ENCODE peak calls at places on chromosomes 4 and X, in seven cellular contexts. One of them, this sample, is unnamed.
A peak's percentile ranks its signal among the peaks of the same experiment; 100 is the strongest.

GRCh38 chrX:103157511-103158316 is 57.2 kb upstream of the BEX4 start:
- DNase-seq in pancreas: peak; percentile 19
- DNase-seq in esophagus squamous epithelium: no peak
- DNase-seq in effector memory CD4-positive, alpha-beta T cell: no peak
- DNase-seq in transverse colon: no peak
- DNase-seq in SK-N-SH: peak; percentile 46
- DNase-seq in tibial nerve: no peak
- DNase-seq in this sample: no peak

GRCh38 chr4:185591679-185592141 is 56.4 kb upstream of the PDLIM3 start:
- DNase-seq in transverse colon: no peak
- DNase-seq in esophagus squamous epithelium: no peak
- DNase-seq in SK-N-SH: no peak
- DNase-seq in tibial nerve: no peak
- DNase-seq in effector memory CD4-positive, alpha-beta T cell: no peak
- DNase-seq in pancreas: no peak
- DNase-seq in this sample: no peak

GRCh38 chr4:128846063-128846462 is 36.6 kb downstream of the JADE1 start:
- DNase-seq in tibial nerve: no peak
- DNase-seq in transverse colon: no peak
- DNase-seq in esophagus squamous epithelium: no peak
- DNase-seq in SK-N-SH: no peak
- DNase-seq in effector memory CD4-positive, alpha-beta T cell: no peak
- DNase-seq in pancreas: no peak
- DNase-seq in this sample: no peak

GRCh38 chr4:61675464-61675863 is 475.3 kb downstream of the ADGRL3 start:
- DNase-seq in effector memory CD4-positive, alpha-beta T cell: no peak
- DNase-seq in esophagus squamous epithelium: no peak
- DNase-seq in SK-N-SH: no peak
- DNase-seq in pancreas: no peak
- DNase-seq in tibial nerve: no peak
- DNase-seq in transverse colon: no peak
- DNase-seq in this sample: no peak

GRCh38 chr4:181688416-181688815 is 554.8 kb upstream of the TENM3 start:
- DNase-seq in SK-N-SH: no peak
- DNase-seq in esophagus squamous epithelium: no peak
- DNase-seq in pancreas: no peak
- DNase-seq in tibial nerve: no peak
- DNase-seq in transverse colon: no peak
- DNase-seq in effector memory CD4-positive, alpha-beta T cell: no peak
- DNase-seq in this sample: no peak

GRCh38 chrX:151505796-151506195 is 57.7 kb upstream of the PASD1 start:
- DNase-seq in tibial nerve: no peak
- DNase-seq in SK-N-SH: peak; percentile 4
- DNase-seq in pancreas: no peak
- DNase-seq in esophagus squamous epithelium: no peak
- DNase-seq in effector memory CD4-positive, alpha-beta T cell: no peak
- DNase-seq in transverse colon: no peak
- DNase-seq in this sample: no peak

GRCh38 chr4:159484861-159485260 is 382.0 kb downstream of the RAPGEF2 start:
- DNase-seq in pancreas: no peak
- DNase-seq in effector memory CD4-positive, alpha-beta T cell: no peak
- DNase-seq in esophagus squamous epithelium: no peak
- DNase-seq in SK-N-SH: no peak
- DNase-seq in tibial nerve: no peak
- DNase-seq in transverse colon: no peak
- DNase-seq in this sample: no peak

GRCh38 chrX:24696241-24696640 is 2.5 kb downstream of the POLA1 start:
- DNase-seq in pancreas: no peak
- DNase-seq in effector memory CD4-positive, alpha-beta T cell: no peak
- DNase-seq in SK-N-SH: no peak
- DNase-seq in tibial nerve: no peak
- DNase-seq in esophagus squamous epithelium: no peak
- DNase-seq in transverse colon: no peak
- DNase-seq in this sample: no peak

GRCh38 chrX:55867708-55868107 is 150.2 kb downstream of the RRAGB start:
- DNase-seq in esophagus squamous epithelium: no peak
- DNase-seq in transverse colon: no peak
- DNase-seq in effector memory CD4-positive, alpha-beta T cell: no peak
- DNase-seq in tibial nerve: no peak
- DNase-seq in pancreas: no peak
- DNase-seq in SK-N-SH: no peak
- DNase-seq in this sample: no peak

GRCh38 chrX:40514376-40514775 is 66.4 kb upstream of the ATP6AP2 start:
- DNase-seq in transverse colon: no peak
- DNase-seq in SK-N-SH: no peak
- DNase-seq in effector memory CD4-positive, alpha-beta T cell: no peak
- DNase-seq in tibial nerve: no peak
- DNase-seq in esophagus squamous epithelium: no peak
- DNase-seq in pancreas: no peak
- DNase-seq in this sample: no peak

GRCh38 chr4:57220734-57221133 is 110.5 kb upstream of the IGFBP7 start:
- DNase-seq in pancreas: no peak
- DNase-seq in effector memory CD4-positive, alpha-beta T cell: no peak
- DNase-seq in SK-N-SH: no peak
- DNase-seq in esophagus squamous epithelium: no peak
- DNase-seq in tibial nerve: no peak
- DNase-seq in transverse colon: no peak
- DNase-seq in this sample: no peak

GRCh38 chr4:57034571-57034970 is 55.9 kb downstream of the POLR2B start:
- DNase-seq in tibial nerve: no peak
- DNase-seq in pancreas: no peak
- DNase-seq in effector memory CD4-positive, alpha-beta T cell: no peak
- DNase-seq in esophagus squamous epithelium: no peak
- DNase-seq in SK-N-SH: no peak
- DNase-seq in transverse colon: no peak
- DNase-seq in this sample: no peak

GRCh38 chr4:165766976-165767375 is 106.1 kb upstream of the TLL1 start:
- DNase-seq in pancreas: no peak
- DNase-seq in effector memory CD4-positive, alpha-beta T cell: no peak
- DNase-seq in SK-N-SH: no peak
- DNase-seq in tibial nerve: no peak
- DNase-seq in transverse colon: no peak
- DNase-seq in esophagus squamous epithelium: no peak
- DNase-seq in this sample: no peak

GRCh38 chrX:153687121-153688039 is at the start of gene SLC6A8:
- DNase-seq in SK-N-SH: peak; percentile 87
- DNase-seq in transverse colon: peak; percentile 71
- DNase-seq in effector memory CD4-positive, alpha-beta T cell: peak; percentile 24
- DNase-seq in tibial nerve: peak; percentile 55
- DNase-seq in esophagus squamous epithelium: no peak
- DNase-seq in pancreas: peak; percentile 75
- DNase-seq in this sample: no peak

GRCh38 chrX:46686003-46686645 is 72.8 kb downstream of the SLC9A7 start:
- DNase-seq in esophagus squamous epithelium: no peak
- DNase-seq in transverse colon: peak; percentile 22
- DNase-seq in tibial nerve: peak; percentile 13
- DNase-seq in pancreas: no peak
- DNase-seq in SK-N-SH: peak; percentile 41
- DNase-seq in effector memory CD4-positive, alpha-beta T cell: peak; percentile 16
- DNase-seq in this sample: no peak

GRCh38 chr4:76305971-76306881 is at the start of gene STBD1:
- DNase-seq in esophagus squamous epithelium: no peak
- DNase-seq in tibial nerve: peak; percentile 26
- DNase-seq in pancreas: peak; percentile 90
- DNase-seq in SK-N-SH: peak; percentile 86
- DNase-seq in effector memory CD4-positive, alpha-beta T cell: no peak
- DNase-seq in transverse colon: peak; percentile 89
- DNase-seq in this sample: peak; percentile 48

GRCh38 chrX:117538441-117539418 is 577.9 kb downstream of the KLHL13 start:
- DNase-seq in pancreas: no peak
- DNase-seq in transverse colon: no peak
- DNase-seq in SK-N-SH: no peak
- DNase-seq in tibial nerve: no peak
- DNase-seq in esophagus squamous epithelium: no peak
- DNase-seq in effector memory CD4-positive, alpha-beta T cell: no peak
- DNase-seq in this sample: no peak

GRCh38 chr4:184237612-184238011 is 19.9 kb upstream of the ENPP6 start:
- DNase-seq in transverse colon: no peak
- DNase-seq in SK-N-SH: no peak
- DNase-seq in esophagus squamous epithelium: no peak
- DNase-seq in tibial nerve: no peak
- DNase-seq in pancreas: no peak
- DNase-seq in effector memory CD4-positive, alpha-beta T cell: no peak
- DNase-seq in this sample: no peak

GRCh38 chr4:124610214-124610613 is 102.3 kb downstream of the ANKRD50 start:
- DNase-seq in pancreas: no peak
- DNase-seq in effector memory CD4-positive, alpha-beta T cell: no peak
- DNase-seq in esophagus squamous epithelium: no peak
- DNase-seq in transverse colon: no peak
- DNase-seq in SK-N-SH: no peak
- DNase-seq in tibial nerve: no peak
- DNase-seq in this sample: no peak

GRCh38 chr4:147430111-147430510 is 50.8 kb upstream of the EDNRA start:
- DNase-seq in esophagus squamous epithelium: no peak
- DNase-seq in SK-N-SH: no peak
- DNase-seq in tibial nerve: no peak
- DNase-seq in transverse colon: no peak
- DNase-seq in effector memory CD4-positive, alpha-beta T cell: no peak
- DNase-seq in pancreas: no peak
- DNase-seq in this sample: no peak

GRCh38 chr4:110032603-110033002 is 119.9 kb downstream of the EGF start:
- DNase-seq in pancreas: peak; percentile 19
- DNase-seq in tibial nerve: peak; percentile 16
- DNase-seq in effector memory CD4-positive, alpha-beta T cell: no peak
- DNase-seq in SK-N-SH: no peak
- DNase-seq in esophagus squamous epithelium: no peak
- DNase-seq in transverse colon: no peak
- DNase-seq in this sample: no peak

GRCh38 chrX:63513825-63514574 is 162.9 kb upstream of the SPIN4 start:
- DNase-seq in SK-N-SH: no peak
- DNase-seq in transverse colon: no peak
- DNase-seq in effector memory CD4-positive, alpha-beta T cell: no peak
- DNase-seq in tibial nerve: peak; percentile 12
- DNase-seq in pancreas: peak; percentile 32
- DNase-seq in esophagus squamous epithelium: no peak
- DNase-seq in this sample: no peak

GRCh38 chr4:72954811-72955210 is 114.7 kb downstream of the COX18 start:
- DNase-seq in SK-N-SH: no peak
- DNase-seq in effector memory CD4-positive, alpha-beta T cell: no peak
- DNase-seq in tibial nerve: no peak
- DNase-seq in transverse colon: no peak
- DNase-seq in esophagus squamous epithelium: no peak
- DNase-seq in pancreas: no peak
- DNase-seq in this sample: no peak

GRCh38 chrX:147675819-147676218 is 235.9 kb upstream of the FMR1 start:
- DNase-seq in effector memory CD4-positive, alpha-beta T cell: no peak
- DNase-seq in SK-N-SH: no peak
- DNase-seq in pancreas: no peak
- DNase-seq in transverse colon: no peak
- DNase-seq in esophagus squamous epithelium: no peak
- DNase-seq in tibial nerve: no peak
- DNase-seq in this sample: no peak

GRCh38 chrX:49001521-49002090 is 458 bp downstream of the GRIPAP1 start:
- DNase-seq in SK-N-SH: peak; percentile 65
- DNase-seq in pancreas: peak; percentile 15
- DNase-seq in effector memory CD4-positive, alpha-beta T cell: peak; percentile 56
- DNase-seq in tibial nerve: no peak
- DNase-seq in transverse colon: peak; percentile 22
- DNase-seq in esophagus squamous epithelium: no peak
- DNase-seq in this sample: no peak

GRCh38 chrX:87049567-87049966 is 468.0 kb upstream of the KLHL4 start:
- DNase-seq in effector memory CD4-positive, alpha-beta T cell: no peak
- DNase-seq in SK-N-SH: no peak
- DNase-seq in tibial nerve: no peak
- DNase-seq in esophagus squamous epithelium: no peak
- DNase-seq in transverse colon: no peak
- DNase-seq in pancreas: no peak
- DNase-seq in this sample: no peak

GRCh38 chrX:42783456-42783855 is 5.5 kb upstream of the PPP1R2C start:
- DNase-seq in esophagus squamous epithelium: no peak
- DNase-seq in tibial nerve: no peak
- DNase-seq in transverse colon: no peak
- DNase-seq in pancreas: no peak
- DNase-seq in SK-N-SH: no peak
- DNase-seq in effector memory CD4-positive, alpha-beta T cell: no peak
- DNase-seq in this sample: no peak

GRCh38 chr4:47418147-47418546 is 45.4 kb downstream of the COMMD8 start:
- DNase-seq in esophagus squamous epithelium: no peak
- DNase-seq in tibial nerve: no peak
- DNase-seq in SK-N-SH: no peak
- DNase-seq in pancreas: no peak
- DNase-seq in transverse colon: no peak
- DNase-seq in effector memory CD4-positive, alpha-beta T cell: no peak
- DNase-seq in this sample: no peak

GRCh38 chr4:183401473-183401872 is 43.0 kb upstream of the CDKN2AIP start:
- DNase-seq in tibial nerve: no peak
- DNase-seq in effector memory CD4-positive, alpha-beta T cell: no peak
- DNase-seq in pancreas: no peak
- DNase-seq in SK-N-SH: no peak
- DNase-seq in transverse colon: no peak
- DNase-seq in esophagus squamous epithelium: no peak
- DNase-seq in this sample: no peak

GRCh38 chr4:48489683-48490011 is 405 bp upstream of the ZAR1 start:
- DNase-seq in transverse colon: no peak
- DNase-seq in effector memory CD4-positive, alpha-beta T cell: no peak
- DNase-seq in esophagus squamous epithelium: no peak
- DNase-seq in pancreas: no peak
- DNase-seq in SK-N-SH: no peak
- DNase-seq in tibial nerve: no peak
- DNase-seq in this sample: no peak
- H3K4me3 ChIP-seq in transverse colon: no peak overlapping the region
- H3K4me3 ChIP-seq in effector memory CD4-positive, alpha-beta T cell: no peak overlapping the region
- H3K4me3 ChIP-seq in esophagus squamous epithelium: peak overlapping the region; percentile 15
- H3K4me3 ChIP-seq in pancreas: peak overlapping the region; percentile 40
- H3K4me3 ChIP-seq in SK-N-SH: no peak overlapping the region
- H3K4me3 ChIP-seq in tibial nerve: peak overlapping the region; percentile 10
- H3K4me3 ChIP-seq in this sample: peak overlapping the region; percentile 65

GRCh38 chrX:31245714-31246113 is 173.9 kb upstream of the FTHL17 start:
- DNase-seq in esophagus squamous epithelium: no peak
- DNase-seq in effector memory CD4-positive, alpha-beta T cell: no peak
- DNase-seq in pancreas: no peak
- DNase-seq in SK-N-SH: no peak
- DNase-seq in tibial nerve: no peak
- DNase-seq in transverse colon: no peak
- DNase-seq in this sample: no peak
- H3K27me3 ChIP-seq in esophagus squamous epithelium: no peaks in the 10 kb centered on the region
- H3K27me3 ChIP-seq in effector memory CD4-positive, alpha-beta T cell: no peaks in the 10 kb centered on the region
- H3K27me3 ChIP-seq in pancreas: peaks cover under 1% of the 10 kb centered on the region
- H3K27me3 ChIP-seq in SK-N-SH: no peaks in the 10 kb centered on the region
- H3K27me3 ChIP-seq in tibial nerve: no peaks in the 10 kb centered on the region
- H3K27me3 ChIP-seq in transverse colon: no peaks in the 10 kb centered on the region
- H3K27me3 ChIP-seq in this sample: no peaks in the 10 kb centered on the region

GRCh38 chr4:140013088-140013487 is 140.9 kb downstream of the MAML3 start:
- DNase-seq in effector memory CD4-positive, alpha-beta T cell: no peak
- DNase-seq in pancreas: no peak
- DNase-seq in esophagus squamous epithelium: no peak
- DNase-seq in tibial nerve: no peak
- DNase-seq in transverse colon: no peak
- DNase-seq in SK-N-SH: no peak
- DNase-seq in this sample: no peak
- H3K4me1 ChIP-seq in effector memory CD4-positive, alpha-beta T cell: no peaks in the 10 kb centered on the region
- H3K4me1 ChIP-seq in pancreas: peaks cover 3% of the 10 kb centered on the region
- H3K4me1 ChIP-seq in esophagus squamous epithelium: peaks cover 11% of the 10 kb centered on the region
- H3K4me1 ChIP-seq in tibial nerve: peaks cover 10% of the 10 kb centered on the region
- H3K4me1 ChIP-seq in transverse colon: no peaks in the 10 kb centered on the region
- H3K4me1 ChIP-seq in SK-N-SH: peaks cover 10% of the 10 kb centered on the region
- H3K4me1 ChIP-seq in this sample: no peaks in the 10 kb centered on the region

DNA sequence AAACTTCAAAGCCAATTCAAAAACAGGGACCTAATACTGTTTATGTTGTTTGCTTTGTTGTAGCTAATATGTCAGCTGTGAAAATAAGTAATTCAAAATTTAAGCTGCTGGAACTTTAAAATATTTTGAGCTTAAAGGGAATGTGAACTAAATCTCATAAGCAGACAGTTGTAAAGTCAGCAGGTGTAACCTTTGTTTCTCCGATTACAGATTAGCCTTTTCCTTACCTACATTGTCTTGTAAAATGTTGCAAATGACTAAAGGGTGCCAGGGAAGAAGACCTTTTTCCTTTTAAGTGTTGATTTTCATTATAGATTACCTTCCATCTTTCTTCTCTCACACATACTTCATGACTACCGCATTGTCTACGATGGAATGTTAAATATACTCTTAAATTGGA is 405.1 kb downstream of the KCNIP4 start:
- DNase-seq in SK-N-SH: no peak
- DNase-seq in transverse colon: no peak
- DNase-seq in effector memory CD4-positive, alpha-beta T cell: no peak
- DNase-seq in tibial nerve: no peak
- DNase-seq in esophagus squamous epithelium: no peak
- DNase-seq in pancreas: no peak
- DNase-seq in this sample: no peak
- H3K4me3 ChIP-seq in SK-N-SH: no peak overlapping the region
- H3K4me3 ChIP-seq in transverse colon: no peak overlapping the region
- H3K4me3 ChIP-seq in effector memory CD4-positive, alpha-beta T cell: no peak overlapping the region
- H3K4me3 ChIP-seq in tibial nerve: no peak overlapping the region
- H3K4me3 ChIP-seq in esophagus squamous epithelium: no peak overlapping the region
- H3K4me3 ChIP-seq in pancreas: no peak overlapping the region
- H3K4me3 ChIP-seq in this sample: no peak overlapping the region